ENCODE peak calls at places on chromosomes 1 and 21, in seven cellular contexts. One of them, this sample, is unnamed.

GRCh38 chr1:231420299-231420958 is 1.7 kb downstream of the EGLN1 start:
- DNase-seq in thyroid gland: no peak
- DNase-seq in NT2/D1: peak; percentile 28
- DNase-seq in epithelial cell of esophagus: no peak
- DNase-seq in fibroblast of lung: peak; percentile 49
- DNase-seq in foreskin fibroblast: no peak
- DNase-seq in sigmoid colon: no peak
- DNase-seq in this sample: peak; percentile 50

GRCh38 chr21:20459838-20460237 is 538.4 kb upstream of the NCAM2 start:
- DNase-seq in sigmoid colon: no peak
- DNase-seq in epithelial cell of esophagus: no peak
- DNase-seq in foreskin fibroblast: no peak
- DNase-seq in fibroblast of lung: no peak
- DNase-seq in thyroid gland: no peak
- DNase-seq in NT2/D1: no peak
- DNase-seq in this sample: peak; percentile 43

GRCh38 chr1:208029381-208030319 is 118.7 kb upstream of the CD34 start:
- DNase-seq in fibroblast of lung: peak; percentile 80
- DNase-seq in epithelial cell of esophagus: no peak
- DNase-seq in thyroid gland: no peak
- DNase-seq in NT2/D1: no peak
- DNase-seq in sigmoid colon: no peak
- DNase-seq in foreskin fibroblast: peak; percentile 72
- DNase-seq in this sample: peak; percentile 41

GRCh38 chr1:82950606-82951200 is 1048.2 kb downstream of the TTLL7 start:
- DNase-seq in foreskin fibroblast: no peak
- DNase-seq in thyroid gland: no peak
- DNase-seq in fibroblast of lung: no peak
- DNase-seq in NT2/D1: no peak
- DNase-seq in epithelial cell of esophagus: no peak
- DNase-seq in sigmoid colon: no peak
- DNase-seq in this sample: no peak

GRCh38 chr1:58783090-58783992 is 506 bp downstream of the JUN start:
- DNase-seq in sigmoid colon: peak; percentile 86
- DNase-seq in NT2/D1: peak; percentile 33
- DNase-seq in fibroblast of lung: peak; percentile 62
- DNase-seq in epithelial cell of esophagus: peak; percentile 27
- DNase-seq in foreskin fibroblast: no peak
- DNase-seq in thyroid gland: peak; percentile 65
- DNase-seq in this sample: no peak

GRCh38 chr1:230542054-230542453 is 100.2 kb upstream of the COG2 start:
- DNase-seq in sigmoid colon: no peak
- DNase-seq in fibroblast of lung: peak; percentile 85
- DNase-seq in foreskin fibroblast: no peak
- DNase-seq in thyroid gland: no peak
- DNase-seq in epithelial cell of esophagus: peak; percentile 85
- DNase-seq in NT2/D1: no peak
- DNase-seq in this sample: peak; percentile 45

GRCh38 chr1:114021665-114022099 is 42.4 kb downstream of the OLFML3 start:
- DNase-seq in fibroblast of lung: no peak
- DNase-seq in epithelial cell of esophagus: no peak
- DNase-seq in sigmoid colon: no peak
- DNase-seq in NT2/D1: no peak
- DNase-seq in thyroid gland: no peak
- DNase-seq in foreskin fibroblast: no peak
- DNase-seq in this sample: no peak

GRCh38 chr1:176989023-176989422 is 175.5 kb downstream of the ASTN1 start:
- DNase-seq in sigmoid colon: no peak
- DNase-seq in fibroblast of lung: peak; percentile 74
- DNase-seq in foreskin fibroblast: no peak
- DNase-seq in thyroid gland: no peak
- DNase-seq in NT2/D1: no peak
- DNase-seq in epithelial cell of esophagus: peak; percentile 89
- DNase-seq in this sample: no peak

GRCh38 chr1:54376085-54377039 is 29.8 kb downstream of the SSBP3 start:
- DNase-seq in sigmoid colon: no peak
- DNase-seq in epithelial cell of esophagus: no peak
- DNase-seq in fibroblast of lung: no peak
- DNase-seq in thyroid gland: peak; percentile 35
- DNase-seq in NT2/D1: no peak
- DNase-seq in foreskin fibroblast: no peak
- DNase-seq in this sample: no peak

GRCh38 chr1:86464819-86465218 is 3.9 kb upstream of the CLCA1 start:
- DNase-seq in epithelial cell of esophagus: no peak
- DNase-seq in NT2/D1: no peak
- DNase-seq in foreskin fibroblast: no peak
- DNase-seq in fibroblast of lung: no peak
- DNase-seq in thyroid gland: no peak
- DNase-seq in sigmoid colon: no peak
- DNase-seq in this sample: no peak

GRCh38 chr1:145887631-145888030 is 2.0 kb upstream of the ANKRD35 start:
- DNase-seq in fibroblast of lung: no peak
- DNase-seq in NT2/D1: no peak
- DNase-seq in sigmoid colon: no peak
- DNase-seq in foreskin fibroblast: no peak
- DNase-seq in epithelial cell of esophagus: peak; percentile 24
- DNase-seq in thyroid gland: no peak
- DNase-seq in this sample: no peak

GRCh38 chr1:184362876-184363275 is 24.0 kb upstream of the C1orf21 start:
- DNase-seq in NT2/D1: no peak
- DNase-seq in sigmoid colon: no peak
- DNase-seq in fibroblast of lung: no peak
- DNase-seq in epithelial cell of esophagus: no peak
- DNase-seq in foreskin fibroblast: peak; percentile 44
- DNase-seq in thyroid gland: no peak
- DNase-seq in this sample: peak; percentile 51

GRCh38 chr21:45830221-45830640 is 151.3 kb upstream of the COL6A1 start:
- DNase-seq in fibroblast of lung: no peak
- DNase-seq in foreskin fibroblast: no peak
- DNase-seq in epithelial cell of esophagus: no peak
- DNase-seq in NT2/D1: no peak
- DNase-seq in thyroid gland: no peak
- DNase-seq in sigmoid colon: no peak
- DNase-seq in this sample: no peak

GRCh38 chr1:226255380-226255779 is 31.9 kb downstream of the MIXL1 start:
- DNase-seq in foreskin fibroblast: no peak
- DNase-seq in fibroblast of lung: peak; percentile 1
- DNase-seq in thyroid gland: no peak
- DNase-seq in epithelial cell of esophagus: peak; percentile 6
- DNase-seq in NT2/D1: no peak
- DNase-seq in sigmoid colon: no peak
- DNase-seq in this sample: no peak

GRCh38 chr1:34688358-34688757 is 66.5 kb upstream of the GJB5 start:
- DNase-seq in epithelial cell of esophagus: no peak
- DNase-seq in thyroid gland: no peak
- DNase-seq in NT2/D1: no peak
- DNase-seq in foreskin fibroblast: no peak
- DNase-seq in fibroblast of lung: no peak
- DNase-seq in sigmoid colon: no peak
- DNase-seq in this sample: no peak

GRCh38 chr1:215279682-215280081 is 197.1 kb downstream of the KCNK2 start:
- DNase-seq in foreskin fibroblast: no peak
- DNase-seq in NT2/D1: no peak
- DNase-seq in fibroblast of lung: no peak
- DNase-seq in sigmoid colon: no peak
- DNase-seq in thyroid gland: no peak
- DNase-seq in epithelial cell of esophagus: no peak
- DNase-seq in this sample: no peak

GRCh38 chr1:71303617-71304041 is 222.8 kb upstream of the ZRANB2 start:
- DNase-seq in sigmoid colon: no peak
- DNase-seq in thyroid gland: no peak
- DNase-seq in fibroblast of lung: peak; percentile 27
- DNase-seq in epithelial cell of esophagus: peak; percentile 75
- DNase-seq in foreskin fibroblast: no peak
- DNase-seq in NT2/D1: no peak
- DNase-seq in this sample: peak; percentile 24

DNA sequence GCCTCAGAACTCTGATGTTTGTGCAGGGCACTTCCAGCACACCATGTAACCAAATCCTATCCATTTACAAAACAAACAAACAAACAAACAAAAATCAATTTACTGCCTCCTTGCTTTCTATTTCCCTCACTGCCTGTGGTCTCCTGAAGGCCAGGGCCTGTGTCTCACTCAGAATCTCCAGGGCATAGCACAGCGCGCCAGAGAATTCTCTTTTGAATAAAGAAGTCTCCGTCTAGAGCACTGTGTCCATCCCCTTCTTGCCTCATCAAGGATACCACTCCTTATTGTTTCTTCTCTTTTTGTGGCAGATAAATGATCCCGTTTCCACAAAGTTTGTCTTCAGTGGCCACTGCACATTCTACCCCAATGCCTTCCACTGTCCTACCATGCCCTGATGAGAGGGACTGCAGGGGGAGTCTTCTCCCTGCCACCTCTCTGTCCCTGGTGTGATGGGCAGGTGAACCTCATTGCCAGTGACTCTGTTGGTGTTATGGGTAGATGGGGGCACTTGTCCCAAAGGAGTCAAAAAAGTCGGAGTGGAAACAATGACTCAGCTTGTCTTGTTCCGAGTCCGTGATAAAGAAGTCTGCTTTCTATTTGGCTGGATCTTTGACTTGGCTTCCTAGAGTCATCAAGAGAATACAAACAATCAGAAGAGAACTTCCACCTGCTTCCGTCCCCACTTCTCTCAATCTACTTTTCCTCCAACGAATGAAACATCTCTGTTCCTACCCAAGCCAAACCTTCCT is 30.0 kb downstream of the XCL2 start:
- DNase-seq in foreskin fibroblast: no peak
- DNase-seq in thyroid gland: no peak
- DNase-seq in epithelial cell of esophagus: no peak
- DNase-seq in NT2/D1: no peak
- DNase-seq in fibroblast of lung: no peak
- DNase-seq in sigmoid colon: no peak
- DNase-seq in this sample: peak; percentile 55
- H3K4me3 ChIP-seq in foreskin fibroblast: no peak overlapping the region
- H3K4me3 ChIP-seq in thyroid gland: no peak overlapping the region
- H3K4me3 ChIP-seq in epithelial cell of esophagus: no peak overlapping the region
- H3K4me3 ChIP-seq in NT2/D1: no peak overlapping the region
- H3K4me3 ChIP-seq in fibroblast of lung: no peak overlapping the region
- H3K4me3 ChIP-seq in sigmoid colon: no peak overlapping the region
- H3K4me3 ChIP-seq in this sample: no peak overlapping the region

GRCh38 chr1:26220199-26220912 is 13.6 kb upstream of the CEP85 start:
- DNase-seq in epithelial cell of esophagus: no peak
- DNase-seq in foreskin fibroblast: no peak
- DNase-seq in fibroblast of lung: peak; percentile 10
- DNase-seq in NT2/D1: no peak
- DNase-seq in sigmoid colon: peak; percentile 22
- DNase-seq in thyroid gland: no peak
- DNase-seq in this sample: no peak

GRCh38 chr1:26224606-26225005 is 9.4 kb upstream of the CEP85 start:
- DNase-seq in sigmoid colon: peak; percentile 10
- DNase-seq in epithelial cell of esophagus: no peak
- DNase-seq in fibroblast of lung: no peak
- DNase-seq in NT2/D1: no peak
- DNase-seq in thyroid gland: no peak
- DNase-seq in foreskin fibroblast: no peak
- DNase-seq in this sample: no peak

GRCh38 chr1:26221094-26221493 is 12.9 kb upstream of the CEP85 start:
- DNase-seq in thyroid gland: no peak
- DNase-seq in sigmoid colon: no peak
- DNase-seq in epithelial cell of esophagus: no peak
- DNase-seq in fibroblast of lung: no peak
- DNase-seq in foreskin fibroblast: no peak
- DNase-seq in NT2/D1: no peak
- DNase-seq in this sample: no peak

GRCh38 chr1:26225033-26225831 is 8.8 kb upstream of the CEP85 start:
- DNase-seq in thyroid gland: peak; percentile 96
- DNase-seq in foreskin fibroblast: no peak
- DNase-seq in NT2/D1: peak; percentile 42
- DNase-seq in fibroblast of lung: peak; percentile 47
- DNase-seq in epithelial cell of esophagus: peak; percentile 62
- DNase-seq in sigmoid colon: peak; percentile 70
- DNase-seq in this sample: peak; percentile 42
- H3K4me3 ChIP-seq in thyroid gland: peak overlapping the region; percentile 44
- H3K4me3 ChIP-seq in foreskin fibroblast: peak overlapping the region; percentile 40
- H3K4me3 ChIP-seq in NT2/D1: no peak overlapping the region
- H3K4me3 ChIP-seq in fibroblast of lung: no peak overlapping the region
- H3K4me3 ChIP-seq in epithelial cell of esophagus: peak overlapping the region; percentile 38
- H3K4me3 ChIP-seq in sigmoid colon: peak overlapping the region; percentile 41
- H3K4me3 ChIP-seq in this sample: peak overlapping the region; percentile 36

DNA sequence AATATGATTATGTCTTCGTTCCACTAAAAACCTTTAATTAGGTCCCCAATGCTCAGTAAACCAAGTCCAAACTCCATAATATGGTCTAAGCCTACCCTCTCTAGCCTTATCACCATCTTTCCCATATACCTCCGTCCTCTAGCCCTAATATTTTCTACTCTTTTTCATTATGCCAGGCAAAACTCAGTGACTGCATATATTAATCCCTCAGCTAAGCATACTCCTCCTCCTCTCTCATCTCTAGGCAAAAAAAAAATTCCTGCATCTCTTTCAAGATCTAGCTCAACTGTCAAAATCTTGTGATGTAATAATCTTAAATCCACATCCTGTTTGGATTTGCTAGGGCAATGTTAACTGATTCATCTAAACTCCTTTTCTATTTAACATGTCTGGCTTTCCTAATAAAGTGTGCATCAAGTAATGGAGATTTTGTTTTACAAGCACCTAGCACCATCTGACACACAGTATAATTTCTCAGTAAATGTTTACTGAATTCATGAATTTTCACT is 20.4 kb downstream of the PRPF38A start:
- DNase-seq in epithelial cell of esophagus: no peak
- DNase-seq in thyroid gland: no peak
- DNase-seq in sigmoid colon: no peak
- DNase-seq in fibroblast of lung: peak; percentile 14
- DNase-seq in foreskin fibroblast: no peak
- DNase-seq in NT2/D1: no peak
- DNase-seq in this sample: peak; percentile 33
- H3K4me3 ChIP-seq in epithelial cell of esophagus: no peak overlapping the region
- H3K4me3 ChIP-seq in thyroid gland: no peak overlapping the region
- H3K4me3 ChIP-seq in sigmoid colon: no peak overlapping the region
- H3K4me3 ChIP-seq in fibroblast of lung: no peak overlapping the region
- H3K4me3 ChIP-seq in foreskin fibroblast: no peak overlapping the region
- H3K4me3 ChIP-seq in NT2/D1: no peak overlapping the region
- H3K4me3 ChIP-seq in this sample: no peak overlapping the region

GRCh38 chr1:95246511-95246910 is 12.5 kb downstream of the RWDD3 start:
- DNase-seq in thyroid gland: no peak
- DNase-seq in NT2/D1: no peak
- DNase-seq in epithelial cell of esophagus: no peak
- DNase-seq in fibroblast of lung: no peak
- DNase-seq in foreskin fibroblast: no peak
- DNase-seq in sigmoid colon: no peak
- DNase-seq in this sample: no peak
- H3K4me3 ChIP-seq in thyroid gland: no peak overlapping the region
- H3K4me3 ChIP-seq in NT2/D1: no peak overlapping the region
- H3K4me3 ChIP-seq in epithelial cell of esophagus: no peak overlapping the region
- H3K4me3 ChIP-seq in fibroblast of lung: no peak overlapping the region
- H3K4me3 ChIP-seq in foreskin fibroblast: no peak overlapping the region
- H3K4me3 ChIP-seq in sigmoid colon: no peak overlapping the region
- H3K4me3 ChIP-seq in this sample: no peak overlapping the region

GRCh38 chr1:94697839-94698238 is 122.3 kb upstream of the SLC44A3 start:
- DNase-seq in epithelial cell of esophagus: no peak
- DNase-seq in thyroid gland: no peak
- DNase-seq in NT2/D1: no peak
- DNase-seq in fibroblast of lung: no peak
- DNase-seq in foreskin fibroblast: no peak
- DNase-seq in sigmoid colon: no peak
- DNase-seq in this sample: no peak
- H3K4me3 ChIP-seq in epithelial cell of esophagus: no peak overlapping the region
- H3K4me3 ChIP-seq in thyroid gland: no peak overlapping the region
- H3K4me3 ChIP-seq in NT2/D1: no peak overlapping the region
- H3K4me3 ChIP-seq in fibroblast of lung: no peak overlapping the region
- H3K4me3 ChIP-seq in foreskin fibroblast: no peak overlapping the region
- H3K4me3 ChIP-seq in sigmoid colon: no peak overlapping the region
- H3K4me3 ChIP-seq in this sample: no peak overlapping the region

GRCh38 chr1:27772071-27772470 is 948 bp upstream of the STX12 start:
- DNase-seq in sigmoid colon: no peak
- DNase-seq in fibroblast of lung: peak; percentile 42
- DNase-seq in epithelial cell of esophagus: no peak
- DNase-seq in foreskin fibroblast: no peak
- DNase-seq in NT2/D1: no peak
- DNase-seq in thyroid gland: no peak
- DNase-seq in this sample: no peak
- H3K4me3 ChIP-seq in sigmoid colon: peak overlapping the region; percentile 79
- H3K4me3 ChIP-seq in fibroblast of lung: peak overlapping the region; percentile 22
- H3K4me3 ChIP-seq in epithelial cell of esophagus: no peak overlapping the region
- H3K4me3 ChIP-seq in foreskin fibroblast: peak overlapping the region; percentile 78
- H3K4me3 ChIP-seq in NT2/D1: no peak overlapping the region
- H3K4me3 ChIP-seq in thyroid gland: no peak overlapping the region
- H3K4me3 ChIP-seq in this sample: peak overlapping the region; percentile 97

This sample was measured in mesenchymal stem cell.